ENCODE peak calls at places on chromosomes 6 and 20, in eight cellular contexts. One of them, this sample, is unnamed.

GRCh38 chr6:130843575-130844320 is 16.5 kb downstream of the SMLR1 start:
- DNase-seq in stomach: no peak
- DNase-seq in H1: no peak
- DNase-seq in GM23338: peak; percentile 72
- DNase-seq in HCT116: peak; percentile 28
- DNase-seq in HepG2: peak; percentile 74
- DNase-seq in prostate gland: no peak
- DNase-seq in endothelial cell of umbilical vein: peak; percentile 64
- DNase-seq in this sample: no peak

GRCh38 chr6:84871925-84872324 is 107.5 kb upstream of the TBX18 start:
- DNase-seq in stomach: no peak
- DNase-seq in H1: no peak
- DNase-seq in GM23338: no peak
- DNase-seq in HCT116: no peak
- DNase-seq in HepG2: no peak
- DNase-seq in prostate gland: no peak
- DNase-seq in endothelial cell of umbilical vein: no peak
- DNase-seq in this sample: no peak

GRCh38 chr6:317068-317451 is 24.8 kb downstream of the DUSP22 start:
- DNase-seq in stomach: no peak
- DNase-seq in H1: no peak
- DNase-seq in GM23338: no peak
- DNase-seq in HCT116: no peak
- DNase-seq in HepG2: no peak
- DNase-seq in prostate gland: no peak
- DNase-seq in endothelial cell of umbilical vein: no peak
- DNase-seq in this sample: no peak

GRCh38 chr6:141388666-141389065 is 744.1 kb upstream of the GJE1 start:
- DNase-seq in stomach: no peak
- DNase-seq in H1: peak; percentile 64
- DNase-seq in GM23338: peak; percentile 86
- DNase-seq in HCT116: no peak
- DNase-seq in HepG2: no peak
- DNase-seq in prostate gland: no peak
- DNase-seq in endothelial cell of umbilical vein: no peak
- DNase-seq in this sample: no peak

GRCh38 chr6:106256201-106256968 is 69.2 kb downstream of the ATG5 start:
- DNase-seq in stomach: no peak
- DNase-seq in H1: no peak
- DNase-seq in GM23338: no peak
- DNase-seq in HCT116: no peak
- DNase-seq in HepG2: no peak
- DNase-seq in prostate gland: no peak
- DNase-seq in endothelial cell of umbilical vein: no peak
- DNase-seq in this sample: no peak

GRCh38 chr20:2163312-2163711 is 61.7 kb downstream of the STK35 start:
- DNase-seq in stomach: no peak
- DNase-seq in H1: no peak
- DNase-seq in GM23338: no peak
- DNase-seq in HCT116: no peak
- DNase-seq in HepG2: no peak
- DNase-seq in prostate gland: no peak
- DNase-seq in endothelial cell of umbilical vein: no peak
- DNase-seq in this sample: no peak

GRCh38 chr6:138500867-138501446 is 1.7 kb upstream of the NHSL1 start:
- DNase-seq in stomach: no peak
- DNase-seq in H1: no peak
- DNase-seq in GM23338: no peak
- DNase-seq in HCT116: no peak
- DNase-seq in HepG2: peak; percentile 55
- DNase-seq in prostate gland: no peak
- DNase-seq in endothelial cell of umbilical vein: no peak
- DNase-seq in this sample: no peak

GRCh38 chr6:19472168-19472567 is 365.0 kb upstream of the ID4 start:
- DNase-seq in stomach: no peak
- DNase-seq in H1: no peak
- DNase-seq in GM23338: no peak
- DNase-seq in HCT116: peak; percentile 22
- DNase-seq in HepG2: no peak
- DNase-seq in prostate gland: no peak
- DNase-seq in endothelial cell of umbilical vein: no peak
- DNase-seq in this sample: no peak

GRCh38 chr6:16918586-16918985 is 157.3 kb upstream of the ATXN1 start:
- DNase-seq in stomach: no peak
- DNase-seq in H1: no peak
- DNase-seq in GM23338: peak; percentile 26
- DNase-seq in HCT116: no peak
- DNase-seq in HepG2: no peak
- DNase-seq in prostate gland: no peak
- DNase-seq in endothelial cell of umbilical vein: no peak
- DNase-seq in this sample: no peak

GRCh38 chr20:4957939-4958362 is 43.4 kb downstream of the SLC23A2 start:
- DNase-seq in stomach: no peak
- DNase-seq in H1: no peak
- DNase-seq in GM23338: no peak
- DNase-seq in HCT116: no peak
- DNase-seq in HepG2: no peak
- DNase-seq in prostate gland: no peak
- DNase-seq in endothelial cell of umbilical vein: no peak
- DNase-seq in this sample: no peak

GRCh38 chr20:22106308-22106938 is 401.0 kb downstream of the PAX1 start:
- DNase-seq in stomach: no peak
- DNase-seq in H1: no peak
- DNase-seq in GM23338: peak; percentile 66
- DNase-seq in HCT116: no peak
- DNase-seq in HepG2: peak; percentile 61
- DNase-seq in prostate gland: peak; percentile 6
- DNase-seq in endothelial cell of umbilical vein: no peak
- DNase-seq in this sample: no peak

GRCh38 chr6:127939442-127940066 is 38.7 kb upstream of the THEMIS start:
- DNase-seq in stomach: no peak
- DNase-seq in H1: no peak
- DNase-seq in GM23338: peak; percentile 3
- DNase-seq in HCT116: no peak
- DNase-seq in HepG2: no peak
- DNase-seq in prostate gland: peak; percentile 10
- DNase-seq in endothelial cell of umbilical vein: peak; percentile 36
- DNase-seq in this sample: no peak

GRCh38 chr20:48631114-48632016 is 196.4 kb downstream of the PREX1 start:
- DNase-seq in stomach: no peak
- DNase-seq in H1: no peak
- DNase-seq in GM23338: no peak
- DNase-seq in HCT116: no peak
- DNase-seq in HepG2: no peak
- DNase-seq in prostate gland: no peak
- DNase-seq in endothelial cell of umbilical vein: no peak
- DNase-seq in this sample: no peak

GRCh38 chr6:88785478-88785877 is 177.9 kb downstream of the RNGTT start:
- DNase-seq in stomach: no peak
- DNase-seq in H1: no peak
- DNase-seq in GM23338: no peak
- DNase-seq in HCT116: no peak
- DNase-seq in HepG2: no peak
- DNase-seq in prostate gland: no peak
- DNase-seq in endothelial cell of umbilical vein: no peak
- DNase-seq in this sample: no peak

GRCh38 chr6:135144678-135145508 is 36.2 kb upstream of the MYB start:
- DNase-seq in stomach: no peak
- DNase-seq in H1: no peak
- DNase-seq in GM23338: peak; percentile 61
- DNase-seq in HCT116: peak; percentile 12
- DNase-seq in HepG2: peak; percentile 34
- DNase-seq in prostate gland: peak; percentile 11
- DNase-seq in endothelial cell of umbilical vein: peak; percentile 34
- DNase-seq in this sample: no peak

GRCh38 chr20:20065366-20065765 is 13.0 kb downstream of the CFAP61 start:
- DNase-seq in stomach: no peak
- DNase-seq in H1: no peak
- DNase-seq in GM23338: no peak
- DNase-seq in HCT116: no peak
- DNase-seq in HepG2: no peak
- DNase-seq in prostate gland: no peak
- DNase-seq in endothelial cell of umbilical vein: no peak
- DNase-seq in this sample: no peak

GRCh38 chr6:100084301-100085161 is 90.5 kb upstream of the MCHR2 start:
- DNase-seq in stomach: no peak
- DNase-seq in H1: no peak
- DNase-seq in GM23338: no peak
- DNase-seq in HCT116: no peak
- DNase-seq in HepG2: no peak
- DNase-seq in prostate gland: no peak
- DNase-seq in endothelial cell of umbilical vein: no peak
- DNase-seq in this sample: no peak

GRCh38 chr20:35232575-35232974 is 6.1 kb downstream of the MMP24 start:
- DNase-seq in stomach: no peak
- DNase-seq in H1: no peak
- DNase-seq in GM23338: no peak
- DNase-seq in HCT116: no peak
- DNase-seq in HepG2: no peak
- DNase-seq in prostate gland: no peak
- DNase-seq in endothelial cell of umbilical vein: peak; percentile 16
- DNase-seq in this sample: no peak

GRCh38 chr20:8060977-8061376 is 41.4 kb upstream of the TMX4 start:
- DNase-seq in stomach: no peak
- DNase-seq in H1: no peak
- DNase-seq in GM23338: no peak
- DNase-seq in HCT116: no peak
- DNase-seq in HepG2: no peak
- DNase-seq in prostate gland: no peak
- DNase-seq in endothelial cell of umbilical vein: no peak
- DNase-seq in this sample: no peak

GRCh38 chr20:8933391-8933807 is 135.5 kb upstream of the PLCB4 start:
- DNase-seq in stomach: no peak
- DNase-seq in H1: no peak
- DNase-seq in GM23338: peak; percentile 14
- DNase-seq in HCT116: no peak
- DNase-seq in HepG2: no peak
- DNase-seq in prostate gland: no peak
- DNase-seq in endothelial cell of umbilical vein: no peak
- DNase-seq in this sample: no peak

GRCh38 chr20:37711987-37712961 is 18.4 kb downstream of the CTNNBL1 start:
- DNase-seq in stomach: peak; percentile 32
- DNase-seq in H1: no peak
- DNase-seq in GM23338: no peak
- DNase-seq in HCT116: no peak
- DNase-seq in HepG2: no peak
- DNase-seq in prostate gland: peak; percentile 62
- DNase-seq in endothelial cell of umbilical vein: peak; percentile 15
- DNase-seq in this sample: no peak
- TF ChIP-seq CTCF in stomach: no peak
- TF ChIP-seq CTCF in H1: no peak
- TF ChIP-seq CTCF in GM23338: no peak
- TF ChIP-seq CTCF in HCT116: no peak
- TF ChIP-seq CTCF in HepG2: no peak
- TF ChIP-seq CTCF in prostate gland: no peak
- TF ChIP-seq CTCF in endothelial cell of umbilical vein: no peak
- TF ChIP-seq CTCF in this sample: no peak

GRCh38 chr6:126923807-126924206 is 194.7 kb upstream of the RSPO3 start:
- DNase-seq in stomach: no peak
- DNase-seq in H1: no peak
- DNase-seq in GM23338: no peak
- DNase-seq in HCT116: no peak
- DNase-seq in HepG2: no peak
- DNase-seq in prostate gland: no peak
- DNase-seq in endothelial cell of umbilical vein: no peak
- DNase-seq in this sample: no peak
- TF ChIP-seq POLR2AphosphoS5 in stomach: no peak
- TF ChIP-seq POLR2AphosphoS5 in H1: no peak
- TF ChIP-seq POLR2AphosphoS5 in GM23338: no peak
- TF ChIP-seq POLR2AphosphoS5 in HCT116: no peak
- TF ChIP-seq POLR2AphosphoS5 in HepG2: no peak
- TF ChIP-seq POLR2AphosphoS5 in prostate gland: no peak
- TF ChIP-seq POLR2AphosphoS5 in endothelial cell of umbilical vein: no peak
- TF ChIP-seq POLR2AphosphoS5 in this sample: no peak

DNA sequence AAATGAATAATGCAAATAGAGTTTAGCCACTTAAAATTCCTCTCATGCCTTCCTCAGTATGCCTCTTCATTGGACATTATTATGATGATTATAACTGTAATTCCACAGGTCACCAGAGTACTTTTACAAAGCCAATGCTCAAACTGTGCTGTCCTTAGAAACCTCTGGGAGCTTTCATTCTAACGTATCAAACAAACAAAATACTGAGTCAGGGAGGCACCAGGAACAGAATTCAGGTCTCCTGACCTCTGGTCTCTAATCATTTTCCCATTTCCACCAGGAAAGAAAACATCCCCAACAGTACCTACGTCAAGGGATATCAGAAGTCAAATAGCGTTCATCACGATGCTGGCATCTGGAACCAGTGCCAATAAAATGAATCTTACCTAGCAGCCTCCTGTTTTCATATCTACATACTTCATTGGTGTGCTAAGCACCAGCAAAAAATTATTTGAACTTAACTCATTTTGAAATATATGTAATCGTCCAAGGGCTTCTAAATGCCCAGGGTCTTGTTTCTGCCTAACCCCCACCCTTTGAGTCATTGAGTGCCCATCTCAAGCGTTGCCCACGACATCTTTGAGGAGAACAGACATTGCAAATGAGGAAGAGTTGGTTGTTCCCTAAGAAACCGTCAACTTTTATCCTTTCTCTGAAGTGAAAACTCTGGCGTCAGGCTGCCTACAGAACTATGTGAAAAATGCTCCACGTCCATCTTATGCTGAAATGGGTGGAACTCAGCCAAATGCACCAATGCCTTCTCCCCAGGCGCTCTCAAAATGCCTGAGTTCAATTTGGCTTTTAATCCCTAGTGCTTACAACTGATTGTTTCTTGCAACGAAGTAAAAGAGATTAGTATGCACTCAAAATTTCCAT is 37.8 kb downstream of the NEDD9 start:
- DNase-seq in stomach: no peak
- DNase-seq in H1: no peak
- DNase-seq in GM23338: peak; percentile 57
- DNase-seq in HCT116: no peak
- DNase-seq in HepG2: no peak
- DNase-seq in prostate gland: no peak
- DNase-seq in endothelial cell of umbilical vein: peak; percentile 91
- DNase-seq in this sample: no peak
- H3K4me1 ChIP-seq in stomach: peaks cover 9% of the 10 kb centered on the region
- H3K4me1 ChIP-seq in H1: peaks cover 9% of the 10 kb centered on the region
- H3K4me1 ChIP-seq in GM23338: peaks cover 46% of the 10 kb centered on the region
- H3K4me1 ChIP-seq in HCT116: no peaks in the 10 kb centered on the region
- H3K4me1 ChIP-seq in HepG2: peaks cover 55% of the 10 kb centered on the region
- H3K4me1 ChIP-seq in prostate gland: no peaks in the 10 kb centered on the region
- H3K4me1 ChIP-seq in endothelial cell of umbilical vein: peaks cover 37% of the 10 kb centered on the region
- H3K4me1 ChIP-seq in this sample: peaks cover 13% of the 10 kb centered on the region

DNA sequence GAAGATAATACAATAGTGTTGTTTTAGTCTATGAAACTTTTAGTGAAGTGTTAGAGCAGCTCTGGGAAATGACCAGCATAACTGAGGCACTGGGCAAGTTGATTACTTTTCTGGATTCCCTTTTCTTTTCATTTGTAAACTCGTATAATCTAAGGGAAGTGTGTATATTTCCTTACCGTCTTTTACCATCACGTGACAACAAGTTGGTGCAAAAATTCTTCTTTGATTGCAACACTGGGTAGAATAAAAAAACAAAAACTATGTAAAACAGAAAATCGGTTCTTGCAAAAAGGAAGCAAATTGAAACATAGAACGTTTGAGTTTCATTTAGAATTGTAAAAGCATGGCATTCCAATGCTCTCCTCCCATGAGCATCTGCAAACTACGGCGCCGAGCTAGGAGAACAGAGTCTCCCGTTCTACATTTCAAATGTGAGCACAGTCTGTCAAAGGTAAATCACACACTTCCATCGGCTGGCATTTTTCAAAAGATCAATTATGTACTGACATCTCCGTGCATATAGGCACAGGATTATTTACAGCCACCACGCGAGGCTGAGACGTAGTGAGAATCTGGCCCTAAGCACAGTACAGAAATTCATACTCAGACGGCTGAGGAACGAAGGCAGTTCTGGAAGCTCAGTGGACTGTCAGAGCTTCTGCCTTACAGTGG is 314.0 kb downstream of the BMP7 start:
- DNase-seq in stomach: no peak
- DNase-seq in H1: no peak
- DNase-seq in GM23338: no peak
- DNase-seq in HCT116: no peak
- DNase-seq in HepG2: no peak
- DNase-seq in prostate gland: no peak
- DNase-seq in endothelial cell of umbilical vein: no peak
- DNase-seq in this sample: no peak
- TF ChIP-seq CTCF in stomach: no peak
- TF ChIP-seq CTCF in H1: no peak
- TF ChIP-seq CTCF in GM23338: no peak
- TF ChIP-seq CTCF in HCT116: no peak
- TF ChIP-seq CTCF in HepG2: no peak
- TF ChIP-seq CTCF in prostate gland: no peak
- TF ChIP-seq CTCF in endothelial cell of umbilical vein: no peak
- TF ChIP-seq CTCF in this sample: no peak